ENCODE peak calls at places on chromosomes 3 and 15, in seven cellular contexts. B is H9, J is IMR-90, E is mesendoderm, H is trophoblast cell, Y is mesenchymal stem cell, K is H1. R is an unnamed sample.

GRCh38 chr15:30928076-30928475 is 24.4 kb downstream of the FAN1 start:
- DNase-seq in B (no peak), J (peak), E (no peak), H (peak), Y (no peak), K (no peak), R (no peak)

GRCh38 chr15:59315914-59316428 is 56.7 kb downstream of the MYO1E start:
- DNase-seq in B (no peak), J (peak), E (peak), H (peak), Y (no peak), K (no peak), R (no peak)

GRCh38 chr3:149605902-149606301 is 51.9 kb downstream of the WWTR1 start:
- DNase-seq in B (no peak), J (peak), E (peak), H (peak), Y (no peak), K (no peak), R (no peak)

GRCh38 chr3:13767896-13768295 is 112.0 kb downstream of the WNT7A start:
- DNase-seq in B (no peak), J (no peak), E (no peak), H (no peak), Y (no peak), K (no peak), R (no peak)

GRCh38 chr15:90619468-90619867 is 89.7 kb downstream of the CRTC3 start:
- DNase-seq in B (no peak), J (no peak), E (no peak), H (no peak), Y (no peak), K (no peak), R (no peak)

GRCh38 chr3:138469869-138470268 is 35.5 kb downstream of the ESYT3 start:
- DNase-seq in B (no peak), J (no peak), E (no peak), H (no peak), Y (no peak), K (peak), R (no peak)

GRCh38 chr3:124597273-124597672 is 133.0 kb upstream of the UMPS start:
- DNase-seq in B (no peak), J (no peak), E (no peak), H (no peak), Y (no peak), K (no peak), R (no peak)

GRCh38 chr15:90845201-90845949 is 23.0 kb upstream of the FURIN start:
- DNase-seq in B (no peak), J (peak), E (no peak), H (peak), Y (peak), K (no peak), R (no peak)

GRCh38 chr3:182524711-182525401 is 268.4 kb upstream of the ATP11B start:
- DNase-seq in B (no peak), J (no peak), E (no peak), H (peak), Y (no peak), K (no peak), R (no peak)

GRCh38 chr15:83200162-83200561 is 7.5 kb downstream of the HDGFL3 start:
- DNase-seq in B (no peak), J (peak), E (no peak), H (peak), Y (peak), K (no peak), R (no peak)
- H2BK5ac ChIP-seq in B (no peak), J (peak), E (no peak), H (no peak), Y (no peak), K (no peak), R (no peak)

DNA sequence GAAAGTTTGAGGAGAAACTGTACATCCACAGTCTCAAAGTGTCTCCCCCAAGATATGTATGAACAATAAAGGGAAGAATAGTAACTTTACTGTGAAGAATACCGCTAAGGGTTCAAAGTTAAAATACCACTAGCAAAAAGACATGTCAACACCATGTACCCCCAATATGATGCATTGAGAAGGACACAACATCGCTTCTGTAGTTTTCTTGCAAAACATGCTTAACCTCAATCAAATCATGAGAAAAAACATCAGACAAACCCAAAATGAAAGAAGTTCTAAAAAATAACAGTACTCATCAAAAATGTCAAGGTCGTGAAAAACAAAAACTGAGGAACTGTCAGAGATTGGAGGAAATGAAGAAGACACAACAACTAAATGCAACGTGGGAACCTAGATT is 3.6 kb downstream of the HERC1 start:
- DNase-seq in B (no peak), J (no peak), E (no peak), H (no peak), Y (no peak), K (no peak), R (no peak)
- H2BK5ac ChIP-seq in B (no peak), J (no peak), E (no peak), H (no peak), Y (no peak), K (no peak), R (no peak)

GRCh38 chr3:53158700-53159414 is 2.2 kb upstream of the PRKCD start:
- DNase-seq in B (no peak), J (no peak), E (no peak), H (no peak), Y (no peak), K (no peak), R (no peak)
- H2BK5ac ChIP-seq in B (no peak), J (no peak), E (no peak), H (no peak), Y (no peak), K (no peak), R (no peak)

GRCh38 chr3:180619723-180620122 is 17.8 kb downstream of the TTC14 start:
- DNase-seq in B (no peak), J (no peak), E (no peak), H (no peak), Y (no peak), K (no peak), R (no peak)
- H2BK5ac ChIP-seq in B (no peak), J (no peak), E (no peak), H (no peak), Y (no peak), K (no peak), R (no peak)

DNA sequence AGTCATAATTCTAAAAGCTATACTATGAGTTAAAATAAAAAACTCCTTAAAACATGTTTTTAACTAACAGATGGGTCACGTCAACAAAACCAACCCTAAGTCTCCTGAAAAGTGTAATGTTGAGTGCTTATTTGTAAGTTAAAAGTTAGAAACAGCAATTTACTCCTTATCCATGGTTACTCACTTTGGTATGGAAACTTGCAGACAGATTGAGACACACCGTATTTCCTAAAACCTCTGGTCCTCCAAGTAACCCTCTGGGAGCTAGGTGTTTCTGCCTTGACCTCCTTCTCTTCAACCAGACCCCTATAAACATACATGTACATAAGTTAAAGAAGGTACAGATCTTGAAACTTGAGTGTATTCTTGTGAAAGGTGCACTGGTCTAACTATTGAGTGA is 3.1 kb downstream of the COL8A1 start:
- DNase-seq in B (no peak), J (no peak), E (no peak), H (no peak), Y (no peak), K (no peak), R (no peak)
- H2BK5ac ChIP-seq in B (no peak), J (peak), E (no peak), H (no peak), Y (no peak), K (no peak), R (no peak)